ENCODE peak calls at places on chromosomes 3 and 15, in seven cellular contexts. W, R, O, H, E, B and S are unnamed samples. For H3K36me3, the result is how much of the 10 kb centered on the place peaks cover.

GRCh38 chr3:159664011-159664410 is 324.6 kb upstream of the IL12A start:
- DNase-seq in W (peak), R (no peak), O (no peak), H (no peak), E (no peak), B (no peak), S (no peak)

GRCh38 chr15:64111679-64112050 is 15.9 kb downstream of the SNX1 start:
- DNase-seq in W (no peak), R (no peak), O (no peak), H (no peak), E (no peak), B (no peak), S (no peak)

GRCh38 chr3:42067324-42067723 is 23.8 kb upstream of the TRAK1 start:
- DNase-seq in W (peak), R (no peak), O (no peak), H (no peak), E (no peak), B (no peak), S (no peak)

GRCh38 chr15:68499620-68500312 is 67.8 kb upstream of the ITGA11 start:
- DNase-seq in W (no peak), R (no peak), O (no peak), H (no peak), E (no peak), B (no peak), S (no peak)

GRCh38 chr15:33395376-33395775 is 84.6 kb downstream of the RYR3 start:
- DNase-seq in W (no peak), R (no peak), O (no peak), H (no peak), E (no peak), B (no peak), S (no peak)

GRCh38 chr3:51675201-51675611 is 4.2 kb downstream of the TEX264 start:
- DNase-seq in W (peak), R (no peak), O (no peak), H (no peak), E (no peak), B (no peak), S (no peak)

GRCh38 chr3:49906004-49906860 is 2.6 kb upstream of the MST1R start:
- DNase-seq in W (peak), R (peak), O (peak), H (peak), E (peak), B (peak), S (peak)

GRCh38 chr3:136120373-136121348 is 75.5 kb downstream of the MSL2 start:
- DNase-seq in W (peak), R (no peak), O (no peak), H (no peak), E (no peak), B (no peak), S (no peak)

GRCh38 chr15:89186798-89187197 is 34.6 kb downstream of the RLBP1 start:
- DNase-seq in W (no peak), R (no peak), O (no peak), H (no peak), E (no peak), B (no peak), S (no peak)

GRCh38 chr3:186589856-186590579 is 19.5 kb downstream of the DNAJB11 start:
- DNase-seq in W (peak), R (no peak), O (no peak), H (no peak), E (peak), B (peak), S (peak)

GRCh38 chr15:61749169-61749568 is 311.1 kb downstream of the VPS13C start:
- DNase-seq in W (no peak), R (no peak), O (no peak), H (no peak), E (no peak), B (no peak), S (no peak)

GRCh38 chr3:40386213-40386612 is 771 bp upstream of the ENTPD3 start:
- DNase-seq in W (no peak), R (no peak), O (no peak), H (no peak), E (no peak), B (no peak), S (no peak)

GRCh38 chr3:137163958-137164357 is 206.2 kb downstream of the IL20RB start:
- DNase-seq in W (no peak), R (no peak), O (no peak), H (no peak), E (no peak), B (no peak), S (no peak)

GRCh38 chr3:72855001-72855400 is 6.8 kb upstream of the SHQ1 start:
- DNase-seq in W (no peak), R (no peak), O (no peak), H (no peak), E (no peak), B (no peak), S (no peak)

GRCh38 chr3:147424325-147424910 is 15.3 kb downstream of the ZIC1 start:
- DNase-seq in W (no peak), R (no peak), O (no peak), H (no peak), E (no peak), B (no peak), S (no peak)

GRCh38 chr3:46386206-46386605 is 15.5 kb downstream of the CCR5 start:
- DNase-seq in W (peak), R (no peak), O (no peak), H (no peak), E (peak), B (peak), S (no peak)

GRCh38 chr3:10558726-10559125 is 53.3 kb upstream of the ATP2B2 start:
- DNase-seq in W (no peak), R (no peak), O (no peak), H (no peak), E (no peak), B (no peak), S (no peak)

GRCh38 chr3:190384241-190384863 is 3.6 kb upstream of the CLDN16 start:
- DNase-seq in W (peak), R (peak), O (no peak), H (no peak), E (peak), B (peak), S (peak)

GRCh38 chr3:21020681-21021080 is 730.3 kb downstream of the ZNF385D start:
- DNase-seq in W (no peak), R (no peak), O (no peak), H (no peak), E (no peak), B (no peak), S (no peak)

GRCh38 chr3:42403737-42404136 is 6.7 kb downstream of the LYZL4 start:
- DNase-seq in W (no peak), R (no peak), O (no peak), H (no peak), E (no peak), B (no peak), S (no peak)

GRCh38 chr15:98799461-98799971 is 151.2 kb downstream of the IGF1R start:
- DNase-seq in W (peak), R (no peak), O (no peak), H (no peak), E (no peak), B (no peak), S (no peak)

GRCh38 chr3:62378329-62378789 is 5.0 kb upstream of the FEZF2 start:
- DNase-seq in W (no peak), R (no peak), O (no peak), H (no peak), E (no peak), B (no peak), S (no peak)

GRCh38 chr15:67762610-67763368 is 62.5 kb upstream of the SKOR1 start:
- DNase-seq in W (peak), R (no peak), O (no peak), H (peak), E (no peak), B (no peak), S (no peak)

GRCh38 chr3:54344601-54345216 is 222.4 kb downstream of the CACNA2D3 start:
- DNase-seq in W (no peak), R (no peak), O (no peak), H (no peak), E (no peak), B (no peak), S (no peak)

GRCh38 chr3:197499427-197499826 is 56.3 kb downstream of the BDH1 start:
- DNase-seq in W (peak), R (no peak), O (no peak), H (no peak), E (peak), B (no peak), S (no peak)

GRCh38 chr15:99123706-99124451 is 19.0 kb downstream of the SYNM start:
- DNase-seq in W (peak), R (peak), O (peak), H (peak), E (peak), B (peak), S (peak)

GRCh38 chr3:36663666-36664291 is 100.6 kb downstream of the DCLK3 start:
- DNase-seq in W (peak), R (no peak), O (no peak), H (no peak), E (no peak), B (no peak), S (no peak)

DNA sequence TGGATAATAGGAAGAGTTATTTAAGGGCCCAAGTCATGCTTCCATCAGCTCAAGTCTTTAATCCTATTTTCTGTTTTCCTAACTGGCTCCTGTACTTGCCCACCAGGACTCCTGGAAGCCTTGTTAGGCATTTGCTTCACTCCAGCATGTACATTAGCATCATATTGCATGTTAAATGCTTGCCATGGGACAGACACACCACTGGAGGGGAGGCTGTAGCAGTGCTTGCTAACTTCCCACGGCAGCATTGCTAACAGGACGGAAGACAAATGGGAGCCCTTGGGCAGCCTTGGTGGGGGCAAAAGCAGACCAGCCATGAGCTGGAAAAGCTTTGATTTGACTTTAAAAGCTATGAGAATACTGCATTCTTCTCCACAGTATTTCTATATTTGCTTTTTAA is 6.1 kb downstream of the TMOD2 start:
- DNase-seq in W (no peak), R (no peak), O (no peak), H (no peak), E (no peak), B (no peak), S (no peak)
- H3K27ac ChIP-seq in W (no peak), R (no peak), O (peak), H (no peak), E (no peak), B (no peak), S (no peak)

GRCh38 chr15:41258706-41259471 is 27.8 kb downstream of the CHP1 start:
- DNase-seq in W (peak), R (peak), O (no peak), H (peak), E (no peak), B (peak), S (no peak)
- TF ChIP-seq POLR2A in W (no peak), R (no peak), O (no peak), H (no peak), E (no peak), B (no peak), S (no peak)

GRCh38 chr3:125281411-125281810 is 68.9 kb upstream of the SLC12A8 start:
- DNase-seq in W (no peak), R (no peak), O (no peak), H (no peak), E (no peak), B (no peak), S (no peak)
- H3K36me3 ChIP-seq in W (under half), R (under half), O (under half), H (under half), E (under half), B (under half), S (under half)

GRCh38 chr3:133461291-133461690 is 61.4 kb downstream of the BFSP2 start:
- DNase-seq in W (no peak), R (no peak), O (no peak), H (no peak), E (no peak), B (no peak), S (no peak)
- H3K27ac ChIP-seq in W (no peak), R (no peak), O (no peak), H (no peak), E (no peak), B (no peak), S (no peak)

GRCh38 chr15:41622901-41623300 is 37.3 kb upstream of the MGA start:
- DNase-seq in W (no peak), R (no peak), O (no peak), H (no peak), E (no peak), B (no peak), S (no peak)

GRCh38 chr15:41627204-41627603 is 33.0 kb upstream of the MGA start:
- DNase-seq in W (no peak), R (no peak), O (no peak), H (no peak), E (no peak), B (no peak), S (no peak)

GRCh38 chr15:41620536-41621199 is 39.5 kb upstream of the MGA start:
- DNase-seq in W (no peak), R (no peak), O (no peak), H (peak), E (no peak), B (no peak), S (no peak)

GRCh38 chr15:41621200-41622193 is 38.7 kb upstream of the MGA start:
- DNase-seq in W (peak), R (peak), O (peak), H (peak), E (no peak), B (peak), S (peak)
- TF ChIP-seq POLR2A in W (no peak), R (no peak), O (peak), H (no peak), E (no peak), B (no peak), S (no peak)